ENCODE peak calls at places on chromosomes 11 and 22, in eight cellular contexts. D, G, W, R, B, Q, U and C are unnamed samples.

GRCh38 chr22:48682517-48682916 is 1145.2 kb downstream of the BRD1 start:
- DNase-seq in B (no peak), W (no peak), U (no peak), R (no peak), Q (no peak), G (no peak), D (no peak), C (no peak)

GRCh38 chr11:1297576-1298473 is 11.6 kb downstream of the TOLLIP start:
- DNase-seq in G (peak; percentile 42), D (no peak), B (no peak), Q (no peak), R (no peak), W (no peak), U (no peak), C (no peak)

GRCh38 chr22:35209203-35209602 is 48.1 kb upstream of the HMGXB4 start:
- DNase-seq in G (no peak), D (no peak), Q (no peak), R (no peak), W (no peak), U (no peak), B (no peak), C (no peak)

GRCh38 chr11:103792981-103793468 is 243.4 kb upstream of the DDI1 start:
- DNase-seq in W (no peak), U (no peak), G (no peak), Q (peak; percentile 3), B (no peak), R (no peak), D (no peak), C (no peak)

GRCh38 chr11:62138630-62139425 is 15.0 kb downstream of the INCENP start:
- DNase-seq in B (no peak), R (no peak), D (no peak), W (no peak), U (no peak), G (no peak), Q (no peak), C (no peak)

GRCh38 chr11:126890561-126890960 is 110.0 kb downstream of the KIRREL3 start:
- DNase-seq in R (no peak), G (no peak), U (no peak), D (peak; percentile 25), Q (no peak), W (no peak), B (no peak), C (no peak)

GRCh38 chr11:37914859-37915258 is 1316.8 kb upstream of the RAG2 start:
- DNase-seq in U (no peak), D (no peak), W (no peak), G (no peak), B (no peak), R (no peak), Q (no peak), C (no peak)

GRCh38 chr22:33519140-33519973 is 400.9 kb downstream of the LARGE1 start:
- DNase-seq in U (peak; percentile 80), R (peak; percentile 14), B (peak; percentile 34), D (peak; percentile 46), G (no peak), W (no peak), Q (peak; percentile 16), C (no peak)

GRCh38 chr11:36116161-36116560 is 172.3 kb downstream of the LDLRAD3 start:
- DNase-seq in Q (no peak), G (no peak), D (peak; percentile 41), B (no peak), U (no peak), R (no peak), W (no peak), C (no peak)

GRCh38 chr11:103652013-103652412 is 384.4 kb upstream of the DDI1 start:
- DNase-seq in U (no peak), Q (peak; percentile 32), W (no peak), D (no peak), R (no peak), G (no peak), B (no peak), C (no peak)

GRCh38 chr11:87083029-87083428 is 45.3 kb downstream of the TMEM135 start:
- DNase-seq in R (no peak), U (no peak), Q (no peak), W (no peak), G (no peak), D (no peak), B (no peak), C (no peak)

GRCh38 chr22:37566329-37566837 is 6.1 kb downstream of the CDC42EP1 start:
- DNase-seq in D (no peak), B (no peak), G (no peak), W (no peak), U (no peak), Q (no peak), R (no peak), C (peak; percentile 44)

GRCh38 chr11:44978279-44978960 is 27.7 kb upstream of the TP53I11 start:
- DNase-seq in B (no peak), D (no peak), U (no peak), G (no peak), W (no peak), Q (no peak), R (no peak), C (no peak)

GRCh38 chr22:35154937-35155387 is 89.0 kb downstream of the ISX start:
- DNase-seq in G (peak; percentile 61), D (peak; percentile 78), W (no peak), Q (peak; percentile 51), R (peak; percentile 60), B (peak; percentile 53), U (peak; percentile 81), C (no peak)

GRCh38 chr22:22721681-22722309 is 77.4 kb downstream of the GGTLC2 start:
- DNase-seq in D (no peak), W (peak; percentile 79), Q (peak; percentile 29), G (no peak), R (no peak), B (no peak), U (no peak), C (peak; percentile 24)

GRCh38 chr22:20567993-20568417 is 60.6 kb downstream of the MED15 start:
- DNase-seq in U (peak; percentile 65), Q (peak; percentile 55), D (no peak), B (no peak), G (no peak), W (no peak), R (no peak), C (no peak)

GRCh38 chr22:35014812-35015211 is 51.1 kb upstream of the ISX start:
- DNase-seq in U (no peak), B (no peak), G (no peak), D (no peak), W (no peak), Q (no peak), R (no peak), C (no peak)

GRCh38 chr11:102276302-102277182 is 40.7 kb upstream of the BIRC3 start:
- DNase-seq in G (no peak), W (no peak), B (no peak), D (no peak), Q (peak; percentile 44), U (peak; percentile 39), R (no peak), C (no peak)

GRCh38 chr11:44575288-44575672 is 9.8 kb downstream of the CD82 start:
- DNase-seq in Q (peak; percentile 67), W (no peak), B (no peak), D (no peak), G (no peak), U (peak; percentile 46), R (no peak), C (no peak)

GRCh38 chr11:68832476-68833176 is 9.1 kb downstream of the CPT1A start:
- DNase-seq in R (no peak), W (no peak), G (peak; percentile 80), D (no peak), B (no peak), U (peak; percentile 48), Q (no peak), C (no peak)

GRCh38 chr11:20066783-20067156 is 93.5 kb downstream of the DBX1 start:
- DNase-seq in U (no peak), W (no peak), R (peak; percentile 33), G (no peak), B (no peak), Q (no peak), D (no peak), C (no peak)

GRCh38 chr11:78234006-78234405 is 45.3 kb downstream of the USP35 start:
- DNase-seq in D (no peak), U (no peak), B (no peak), W (no peak), G (no peak), Q (no peak), R (no peak), C (no peak)

GRCh38 chr11:1405186-1406020 is 15.7 kb downstream of the BRSK2 start:
- DNase-seq in D (no peak), R (no peak), G (no peak), U (no peak), B (no peak), Q (no peak), W (no peak), C (no peak)

GRCh38 chr11:10324474-10324873 is 19.6 kb downstream of the ADM start:
- DNase-seq in G (no peak), R (no peak), Q (no peak), U (no peak), D (no peak), B (no peak), W (no peak), C (no peak)

GRCh38 chr22:44931077-44931540 is 78.7 kb downstream of the PHF21B start:
- DNase-seq in B (peak; percentile 18), U (peak; percentile 77), W (no peak), R (no peak), G (no peak), D (no peak), Q (no peak), C (no peak)

GRCh38 chr22:38137876-38138687 is 27.6 kb upstream of the BAIAP2L2 start:
- DNase-seq in D (no peak), G (no peak), R (no peak), Q (no peak), B (no peak), U (no peak), W (no peak), C (no peak)

GRCh38 chr11:2684581-2684980 is 15.2 kb downstream of the KCNQ1OT1 start:
- DNase-seq in Q (no peak), D (no peak), W (no peak), G (peak; percentile 9), B (no peak), U (no peak), R (no peak), C (no peak)

GRCh38 chr11:5547982-5548381 is 358 bp downstream of the OR52H1 start:
- DNase-seq in G (no peak), R (no peak), B (no peak), Q (no peak), W (no peak), U (no peak), D (no peak), C (no peak)

GRCh38 chr11:124746621-124747243 is 5.3 kb downstream of the VSIG2 start:
- DNase-seq in D (peak; percentile 75), U (peak; percentile 91), W (peak; percentile 48), R (peak; percentile 91), Q (peak; percentile 56), B (peak; percentile 89), G (peak; percentile 81), C (peak; percentile 89)

GRCh38 chr11:83047515-83048225 is 24.0 kb downstream of the RAB30 start:
- DNase-seq in W (no peak), G (no peak), U (no peak), B (no peak), Q (no peak), R (no peak), D (no peak), C (no peak)

GRCh38 chr11:1140642-1141490 is 16.9 kb upstream of the MUC5AC start:
- DNase-seq in R (no peak), B (peak; percentile 8), Q (no peak), G (peak; percentile 49), D (peak; percentile 2), W (peak; percentile 8), U (no peak), C (no peak)

GRCh38 chr11:76334826-76335389 is 46.0 kb downstream of the THAP12 start:
- DNase-seq in W (no peak), R (no peak), D (no peak), G (no peak), Q (no peak), B (no peak), U (no peak), C (no peak)

GRCh38 chr11:14520902-14521151 is 641 bp upstream of the PSMA1 start:
- DNase-seq in G (no peak), Q (no peak), D (no peak), W (no peak), R (no peak), U (no peak), B (no peak), C (no peak)

GRCh38 chr22:27668828-27669797 is 132.4 kb downstream of the MN1 start:
- DNase-seq in W (no peak), U (no peak), R (peak; percentile 78), Q (peak; percentile 98), D (no peak), B (peak; percentile 67), G (no peak), C (peak; percentile 7)